ENCODE peak calls at places on chromosomes 16 and 17, in nine cellular contexts. K, O, C, S, G, B, L, W and U are unnamed samples. For H3K27me3, the result is how much of the 10 kb centered on the place peaks cover.

GRCh38 chr17:39736319-39737165 is 1.2 kb upstream of the GRB7 start:
- DNase-seq in G (no peak), C (no peak), B (no peak), L (no peak), K (peak), S (no peak), O (no peak), W (no peak), U (peak)

GRCh38 chr16:89096768-89097527 is 3.3 kb downstream of the ACSF3 start:
- DNase-seq in G (no peak), K (no peak), O (no peak), L (no peak), S (no peak), B (no peak), C (no peak), W (no peak), U (no peak)

GRCh38 chr16:67841198-67841815 is 813 bp upstream of the THAP11 start:
- DNase-seq in K (no peak), W (no peak), C (no peak), S (no peak), O (no peak), G (no peak), L (no peak), B (no peak), U (no peak)

GRCh38 chr16:15672514-15673167 is 22.6 kb downstream of the NDE1 start:
- DNase-seq in C (no peak), W (peak), O (peak), K (peak), S (peak), L (peak), G (peak), B (peak), U (peak)

GRCh38 chr16:82755570-82756282 is 129.0 kb downstream of the CDH13 start:
- DNase-seq in O (no peak), S (no peak), W (no peak), L (no peak), K (no peak), G (no peak), C (peak), B (no peak), U (no peak)

GRCh38 chr17:67239597-67239996 is 5.4 kb downstream of the HELZ start:
- DNase-seq in L (no peak), K (no peak), C (no peak), W (no peak), O (no peak), S (peak), B (no peak), G (no peak), U (no peak)

GRCh38 chr16:11449716-11450115 is 104.5 kb downstream of the RMI2 start:
- DNase-seq in B (no peak), O (no peak), L (no peak), K (no peak), S (no peak), G (no peak), C (no peak), W (no peak), U (no peak)

GRCh38 chr17:77345260-77345910 is 204.6 kb downstream of the SEC14L1 start:
- DNase-seq in O (no peak), L (no peak), W (no peak), K (no peak), G (no peak), S (no peak), B (peak), C (no peak), U (peak)

GRCh38 chr17:49191407-49191916 is 18.9 kb downstream of the GNGT2 start:
- DNase-seq in B (no peak), S (no peak), G (no peak), C (no peak), W (no peak), L (no peak), O (no peak), K (no peak), U (no peak)

GRCh38 chr17:82791532-82791931 is 39.7 kb downstream of the TBCD start:
- DNase-seq in B (no peak), S (peak), K (no peak), W (no peak), G (no peak), C (no peak), O (no peak), L (peak), U (no peak)

GRCh38 chr17:27808629-27809028 is 8.3 kb upstream of the NOS2 start:
- DNase-seq in W (no peak), K (no peak), G (no peak), L (no peak), S (no peak), B (no peak), C (no peak), O (no peak), U (no peak)

GRCh38 chr16:81486555-81487061 is 42.0 kb downstream of the CMIP start:
- DNase-seq in L (no peak), W (no peak), K (no peak), G (no peak), S (peak), C (no peak), B (peak), O (no peak), U (peak)

GRCh38 chr17:28221751-28222414 is 97.1 kb upstream of the TMEM97 start:
- DNase-seq in W (no peak), K (no peak), G (no peak), L (no peak), S (no peak), B (no peak), C (no peak), O (no peak), U (no peak)

GRCh38 chr17:64741924-64742670 is 80.0 kb upstream of the SMURF2 start:
- DNase-seq in L (peak), G (no peak), B (peak), K (no peak), S (no peak), O (peak), C (no peak), W (no peak), U (no peak)

GRCh38 chr16:89448656-89449055 is 41.7 kb downstream of the ANKRD11 start:
- DNase-seq in W (no peak), S (no peak), K (no peak), B (peak), C (no peak), G (no peak), O (peak), L (no peak), U (peak)

GRCh38 chr16:9790199-9790598 is 392.0 kb downstream of the GRIN2A start:
- DNase-seq in K (no peak), G (no peak), O (no peak), L (no peak), W (no peak), B (no peak), S (no peak), C (no peak), U (no peak)

GRCh38 chr17:31156326-31156725 is 61.5 kb downstream of the NF1 start:
- DNase-seq in G (no peak), L (no peak), O (no peak), C (no peak), S (peak), K (no peak), W (no peak), B (no peak), U (no peak)

GRCh38 chr16:75532142-75532765 is 3.7 kb downstream of the CHST5 start:
- DNase-seq in K (no peak), G (no peak), L (no peak), S (no peak), W (no peak), O (no peak), C (no peak), B (no peak), U (no peak)

GRCh38 chr16:67857547-67858233 is 10.2 kb upstream of the CENPT start:
- DNase-seq in K (peak), C (no peak), S (peak), O (peak), W (no peak), B (peak), G (no peak), L (peak), U (peak)

GRCh38 chr17:4444782-4445473 is 11.2 kb downstream of the SPNS3 start:
- DNase-seq in W (peak), L (no peak), S (no peak), O (peak), B (peak), K (peak), G (no peak), C (no peak), U (peak)

GRCh38 chr17:35778641-35779196 is 16.7 kb downstream of the MMP28 start:
- DNase-seq in B (no peak), S (no peak), K (no peak), C (no peak), O (no peak), W (no peak), L (no peak), G (no peak), U (no peak)

GRCh38 chr17:70037498-70037897 is 37.5 kb upstream of the KCNJ16 start:
- DNase-seq in O (no peak), B (no peak), S (no peak), L (no peak), W (no peak), K (no peak), C (no peak), G (no peak), U (no peak)

GRCh38 chr16:57093845-57094564 is 1.6 kb downstream of the CPNE2 start:
- DNase-seq in K (no peak), S (no peak), G (no peak), L (peak), C (no peak), W (no peak), O (peak), B (peak), U (peak)
- H3K4me3 ChIP-seq in K (peak), S (peak), G (peak), L (no peak), C (no peak), W (no peak), O (no peak), B (peak), U (peak)

GRCh38 chr16:14562691-14563491 is 67.2 kb downstream of the PARN start:
- DNase-seq in W (no peak), O (peak), L (no peak), C (peak), K (no peak), S (peak), B (peak), G (no peak), U (peak)

GRCh38 chr16:14564323-14564722 is 65.7 kb downstream of the PARN start:
- DNase-seq in B (no peak), K (peak), L (no peak), C (no peak), G (no peak), W (no peak), O (peak), S (no peak), U (peak)

GRCh38 chr16:14565688-14566025 is 64.4 kb downstream of the PARN start:
- DNase-seq in B (no peak), C (no peak), W (no peak), O (no peak), L (no peak), K (no peak), S (no peak), G (no peak), U (no peak)

GRCh38 chr16:14566599-14566998 is 63.5 kb downstream of the PARN start:
- DNase-seq in O (no peak), W (no peak), L (no peak), G (no peak), S (no peak), C (no peak), K (no peak), B (no peak), U (no peak)

DNA sequence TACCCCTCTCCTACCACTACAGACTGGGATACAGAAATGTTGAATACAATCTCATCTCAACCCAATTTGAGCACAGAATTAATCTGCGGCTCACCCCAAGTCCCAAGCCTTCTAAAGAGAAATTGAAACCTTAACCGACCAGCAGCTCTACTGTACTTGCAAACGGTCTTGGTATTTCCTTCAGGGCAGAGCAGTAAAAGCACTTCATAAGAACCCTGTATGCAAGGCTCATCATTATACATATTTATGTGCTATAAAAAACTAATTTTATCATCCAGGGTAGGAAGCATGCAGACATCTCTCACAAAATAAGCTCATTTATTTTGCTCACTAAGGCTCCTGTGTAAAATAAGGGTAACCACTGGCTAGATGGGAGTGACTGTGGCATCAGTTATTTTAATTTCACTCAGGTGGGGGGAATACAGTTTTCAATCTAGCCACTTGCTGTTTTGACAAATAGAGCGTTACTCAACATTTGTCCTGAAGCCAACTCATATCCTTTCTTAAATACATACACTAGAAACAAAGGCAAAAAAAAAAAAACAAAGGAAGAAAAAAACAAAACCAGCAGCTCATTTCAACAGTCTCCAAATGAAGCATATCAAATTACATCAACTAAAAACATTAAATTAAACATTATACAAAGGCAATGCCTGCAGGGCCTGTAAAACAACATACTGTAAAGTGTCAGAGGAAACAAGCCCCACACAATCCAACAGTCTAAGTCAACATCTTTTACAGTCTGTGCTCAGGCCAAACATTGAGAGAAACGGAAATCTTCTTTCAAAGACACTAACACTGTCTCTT is 65.0 kb downstream of the PARN start:
- DNase-seq in G (no peak), C (no peak), O (no peak), W (no peak), L (no peak), B (no peak), S (no peak), K (peak), U (no peak)
- TF ChIP-seq CTCF in G (no peak), C (no peak), O (no peak), W (no peak), L (no peak), B (no peak), S (no peak), K (no peak), U (no peak)

DNA sequence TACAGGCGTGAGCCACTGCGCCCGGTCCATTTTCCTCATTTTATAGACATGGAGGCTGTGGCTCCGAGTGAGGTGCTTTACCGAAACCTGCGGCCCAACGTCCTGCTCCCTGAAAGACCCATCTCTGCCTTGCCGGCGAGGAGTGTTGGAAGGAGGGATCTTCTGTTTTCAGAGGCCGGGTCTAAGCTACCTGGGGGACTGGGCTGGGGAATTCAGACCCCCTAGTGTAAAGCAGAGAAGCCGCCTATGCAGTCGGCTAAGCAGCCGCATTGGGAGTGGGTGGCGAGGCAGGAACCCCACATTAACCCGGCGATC is 16.3 kb downstream of the MEOX1 start:
- DNase-seq in C (no peak), B (no peak), L (no peak), W (no peak), O (no peak), K (no peak), G (no peak), S (no peak), U (no peak)
- H3K27me3 ChIP-seq in C (under half), B (under half), L (under half), W (under half), O (under half), K (under half), G (under half), S (under half), U (under half)

GRCh38 chr16:27326738-27327585 is 13.2 kb downstream of the IL4R start:
- DNase-seq in C (peak), W (peak), S (peak), B (peak), L (peak), O (peak), G (no peak), K (peak), U (peak)
- H3K4me3 ChIP-seq in C (no peak), W (peak), S (no peak), B (peak), L (peak), O (no peak), G (no peak), K (peak), U (no peak)

GRCh38 chr16:51722467-51722866 is 571.4 kb upstream of the SALL1 start:
- DNase-seq in G (no peak), L (no peak), B (no peak), K (no peak), O (no peak), W (no peak), C (no peak), S (no peak), U (no peak)
- TF ChIP-seq CTCF in G (no peak), L (no peak), B (no peak), K (no peak), O (no peak), W (no peak), C (no peak), S (no peak), U (no peak)

GRCh38 chr17:15351487-15351840 is 10.1 kb upstream of the TEKT3 start:
- DNase-seq in K (no peak), W (no peak), L (no peak), S (no peak), B (no peak), O (no peak), C (no peak), G (no peak), U (no peak)
- H3K27me3 ChIP-seq in K (under half), W (under half), L (under half), S (under half), B (under half), O (under half), C (under half), G (under half), U (under half)

DNA sequence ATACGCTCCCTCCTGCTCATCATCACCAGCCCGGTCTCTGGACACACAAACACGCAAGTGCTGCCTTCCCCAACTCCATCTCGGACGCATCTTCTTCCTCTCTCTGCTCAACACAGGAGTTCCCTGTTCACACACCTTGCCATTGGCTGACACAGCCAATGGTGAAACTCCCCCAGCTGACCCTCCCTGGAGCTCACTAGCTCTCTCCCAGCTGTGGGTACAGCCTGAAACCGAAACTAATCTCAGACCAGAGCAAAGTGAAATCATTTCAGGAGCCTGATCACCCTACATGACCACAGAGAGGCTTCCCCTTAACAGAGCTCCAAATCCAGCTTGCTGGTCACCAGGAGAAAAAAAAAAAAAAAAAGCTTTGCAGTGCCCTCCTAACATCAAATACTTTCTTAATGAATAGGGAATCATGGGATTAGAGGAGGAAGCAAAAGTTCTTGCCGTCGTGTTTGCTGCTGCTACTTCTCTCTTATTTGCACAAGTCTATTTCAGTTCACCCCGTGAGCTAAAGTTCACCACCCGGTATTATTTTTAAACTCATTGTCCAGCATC is 8.3 kb downstream of the CUEDC1 start:
- DNase-seq in K (no peak), S (peak), W (peak), B (peak), L (peak), G (no peak), C (no peak), O (peak), U (peak)
- H3K4me3 ChIP-seq in K (no peak), S (peak), W (peak), B (peak), L (peak), G (peak), C (no peak), O (peak), U (peak)

DNA sequence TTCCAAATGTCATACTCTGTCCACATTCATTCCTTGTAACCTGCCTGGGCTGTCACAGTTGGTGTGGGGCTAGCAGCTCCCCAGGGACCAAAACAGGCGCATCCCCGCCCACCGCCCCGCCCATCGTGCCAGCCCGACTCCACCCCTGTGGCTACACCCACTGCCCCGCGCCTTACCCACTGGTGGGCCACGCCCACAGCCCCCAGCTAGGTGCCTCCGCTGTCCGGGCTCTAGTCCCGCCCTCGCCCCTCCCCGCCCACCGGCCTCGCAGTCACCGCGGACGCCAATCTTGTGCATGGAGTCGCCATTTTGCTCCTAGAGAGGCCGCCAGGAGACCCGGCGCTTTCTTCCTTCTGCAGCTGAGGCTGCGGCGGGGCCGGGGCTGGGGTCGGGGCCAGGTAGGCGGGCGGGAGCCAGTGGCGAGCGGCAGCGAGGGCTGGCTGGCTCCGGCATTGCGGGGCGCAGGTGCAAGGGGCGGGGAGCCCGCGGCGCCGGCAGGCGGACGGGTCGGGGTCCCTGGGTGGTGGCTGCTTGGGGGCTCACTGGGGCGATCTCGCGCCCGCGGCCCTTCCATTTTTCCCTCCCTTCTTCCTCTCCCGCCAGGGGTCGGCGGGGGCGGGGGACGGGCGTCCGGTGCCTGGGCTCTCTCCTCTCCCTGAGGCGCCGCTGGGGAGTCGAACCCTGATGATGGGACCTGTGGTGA is at the start of gene PRPSAP2:
- DNase-seq in L (peak), W (peak), S (peak), K (peak), O (peak), C (peak), G (peak), B (peak), U (peak)
- TF ChIP-seq CTCF in L (no peak), W (no peak), S (no peak), K (no peak), O (no peak), C (no peak), G (peak), B (no peak), U (no peak)